ENCODE peak calls at places on chromosomes 6 and 20, in eight cellular contexts. Y is HFF-Myc, P is sigmoid colon, Z is esophagus muscularis mucosa, K is heart right ventricle, X is astrocyte of the spinal cord, M is AG04449, V is ascending aorta. R is an unnamed sample.

GRCh38 chr6:169233181-169233580 is 20.5 kb downstream of the THBS2 start:
- DNase-seq in K (no peak), P (no peak), X (no peak), V (no peak), Z (no peak), M (no peak), Y (no peak), R (no peak)

GRCh38 chr6:14841901-14842421 is 403.9 kb upstream of the JARID2 start:
- DNase-seq in P (peak; percentile 88), V (no peak), Z (no peak), K (no peak), M (peak; percentile 99), X (peak; percentile 86), Y (peak; percentile 94), R (peak; percentile 87)

GRCh38 chr6:18362058-18362561 is 25.0 kb upstream of the RNF144B start:
- DNase-seq in M (peak; percentile 92), P (no peak), Y (peak; percentile 44), Z (peak; percentile 57), K (no peak), X (peak; percentile 93), V (no peak), R (no peak)

GRCh38 chr6:42342011-42342553 is 109.6 kb downstream of the TRERF1 start:
- DNase-seq in V (no peak), M (no peak), Z (no peak), Y (no peak), P (no peak), X (no peak), K (no peak), R (no peak)

GRCh38 chr20:11880694-11881093 is 37.0 kb upstream of the BTBD3 start:
- DNase-seq in X (no peak), M (no peak), Y (no peak), P (no peak), V (no peak), Z (no peak), K (no peak), R (no peak)

GRCh38 chr6:119116712-119117281 is 38.3 kb upstream of the FAM184A start:
- DNase-seq in K (no peak), X (no peak), M (no peak), Y (no peak), P (no peak), V (no peak), Z (no peak), R (no peak)

GRCh38 chr20:5612476-5613291 is 137.5 kb upstream of the SHLD1 start:
- DNase-seq in Z (no peak), X (peak; percentile 37), Y (no peak), V (no peak), K (no peak), M (no peak), P (no peak), R (no peak)

GRCh38 chr6:110398778-110399177 is 16.6 kb downstream of the DDO start:
- DNase-seq in Y (peak; percentile 20), X (peak; percentile 31), M (no peak), Z (no peak), K (no peak), P (no peak), V (no peak), R (no peak)

GRCh38 chr20:63295846-63296245 is 2.9 kb downstream of the COL20A1 start:
- DNase-seq in X (no peak), M (no peak), P (no peak), Z (no peak), Y (no peak), K (no peak), V (no peak), R (no peak)

GRCh38 chr20:63296411-63297299 is 3.7 kb downstream of the COL20A1 start:
- DNase-seq in X (no peak), P (no peak), K (no peak), Z (no peak), M (no peak), Y (no peak), V (no peak), R (no peak)

GRCh38 chr20:63294536-63294900 is 1.5 kb downstream of the COL20A1 start:
- DNase-seq in M (no peak), X (no peak), P (no peak), Y (no peak), V (no peak), K (peak; percentile 9), Z (no peak), R (no peak)

GRCh38 chr20:63295018-63295417 is 2.0 kb downstream of the COL20A1 start:
- DNase-seq in X (no peak), M (no peak), Z (no peak), Y (no peak), K (no peak), V (no peak), P (no peak), R (no peak)

DNA sequence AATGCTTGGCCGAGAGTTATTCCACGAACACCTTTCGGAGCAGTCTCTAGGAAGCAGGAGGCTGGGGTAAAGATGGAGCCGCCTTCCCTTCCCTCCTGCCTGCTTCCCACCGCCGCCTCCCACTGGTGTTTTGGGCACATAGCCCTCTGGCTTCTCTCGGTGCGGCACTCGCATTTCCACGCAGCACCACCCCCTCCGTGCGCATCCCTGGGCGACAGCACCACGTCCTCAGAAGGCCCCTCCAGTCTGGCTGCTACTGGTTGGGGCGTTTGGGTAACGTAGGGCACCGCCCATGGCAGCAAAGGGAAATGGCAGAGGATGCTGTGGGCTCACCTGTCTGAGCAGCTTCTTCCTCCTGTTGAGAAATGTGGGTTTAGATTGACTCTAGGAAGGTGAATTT is 2.4 kb downstream of the COL20A1 start:
- DNase-seq in P (no peak), Z (no peak), K (peak; percentile 8), V (no peak), X (no peak), Y (no peak), M (no peak), R (no peak)
- TF ChIP-seq CTCF in P (no peak), Z (no peak), K (no peak), V (no peak), X (peak; percentile 2), Y (no peak), M (peak; percentile 14), R (no peak)

DNA sequence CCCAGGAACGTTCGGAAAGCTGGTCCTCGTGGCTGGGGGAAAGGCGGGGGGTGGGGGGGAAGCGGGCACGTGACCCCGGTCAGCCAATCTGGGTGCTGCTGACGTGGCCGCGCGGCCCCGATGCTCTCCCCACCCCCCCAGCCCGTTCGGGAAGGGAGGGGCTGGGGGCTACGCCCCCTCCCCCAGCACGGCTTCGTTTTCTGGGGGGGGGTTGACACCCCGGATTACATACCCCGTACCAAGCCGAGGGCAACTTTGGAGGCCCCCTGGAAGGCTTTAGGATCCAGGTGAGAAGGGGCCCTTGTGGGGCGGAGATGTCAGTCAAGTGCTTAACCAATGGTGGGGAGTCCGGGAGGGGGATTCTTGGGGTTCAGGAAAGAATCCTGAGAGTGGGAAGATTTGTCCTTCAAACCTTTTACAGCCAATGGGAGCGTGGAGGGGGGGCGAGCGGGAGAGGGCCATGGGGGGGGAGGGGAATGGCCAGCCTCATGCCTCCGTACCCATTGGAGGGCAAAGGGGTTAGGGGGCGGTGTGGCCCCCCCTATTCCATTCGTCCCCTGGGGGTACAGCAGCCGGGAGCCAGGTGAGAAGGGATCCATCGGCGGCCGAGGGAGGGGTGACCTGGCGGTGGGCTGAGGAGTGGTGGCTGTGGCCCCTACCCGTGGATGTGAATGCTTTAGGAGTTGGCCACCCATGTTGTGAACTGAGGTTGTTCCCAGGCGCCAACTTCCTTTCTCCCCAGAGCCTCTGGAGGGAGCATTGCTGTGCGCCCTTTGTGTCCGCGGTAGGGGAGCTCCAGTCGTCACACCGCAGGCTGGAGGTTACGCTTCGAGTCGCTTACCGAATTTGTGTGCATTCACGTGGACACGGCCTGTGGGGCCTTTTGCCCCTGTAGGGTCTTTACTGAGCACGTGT is 633 bp downstream of the BRD2 start:
- DNase-seq in K (peak; percentile 80), V (peak; percentile 46), M (no peak), X (peak; percentile 88), P (peak; percentile 92), Z (peak; percentile 93), Y (peak; percentile 67), R (peak; percentile 63)
- TF ChIP-seq CTCF in K (no peak), V (no peak), M (no peak), X (peak; percentile 25), P (no peak), Z (peak; percentile 5), Y (peak; percentile 6), R (no peak)

GRCh38 chr6:67933278-67933677 is 701.8 kb upstream of the ADGRB3 start:
- DNase-seq in V (no peak), Y (no peak), K (no peak), X (no peak), P (no peak), M (no peak), Z (no peak), R (no peak)
- TF ChIP-seq CTCF in V (no peak), Y (no peak), K (no peak), X (no peak), P (no peak), M (no peak), Z (no peak), R (no peak)

DNA sequence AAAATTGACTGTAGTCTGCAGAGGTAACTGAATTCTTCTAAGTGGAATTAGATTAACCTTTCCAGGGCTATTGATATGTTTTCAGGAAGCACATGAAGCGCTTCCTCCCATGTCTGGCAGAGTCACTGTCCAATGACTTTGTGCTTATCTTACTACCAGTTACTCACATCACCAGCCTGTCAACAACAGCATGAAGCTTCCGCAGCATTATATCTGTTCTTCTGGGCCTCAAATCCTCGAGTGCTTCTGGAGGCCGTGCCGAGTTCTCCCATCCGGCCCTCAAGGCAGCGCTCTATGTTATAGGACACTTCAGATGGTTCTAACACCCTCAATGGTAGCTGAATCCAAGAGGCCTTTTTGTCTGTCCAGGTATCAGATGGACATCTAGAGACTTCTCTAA is 33.2 kb downstream of the PSMG4 start:
- DNase-seq in K (no peak), M (no peak), Y (no peak), V (no peak), X (no peak), P (peak; percentile 13), Z (no peak), R (no peak)
- TF ChIP-seq CTCF in K (no peak), M (no peak), Y (no peak), V (no peak), X (no peak), P (no peak), Z (no peak), R (no peak)